ENCODE peak calls at places on chromosomes 1 and 21, in seven cellular contexts. L is OCI-LY7; F is osteocyte; C is gastrocnemius medialis; V is brain microvascular endothelial cell; A is activated T-helper 1 cell treated with Interleukin-2 at 50 U/mL for 16 hours; Z is stimulated activated CD4-positive, alpha-beta T cell treated with anti-CD3 and anti-CD28 coated beads, Interleukin-2, amount 100 ng/mL, for 48 hours. B is an unnamed sample.

GRCh38 chr1:152745289-152745704 is 12.5 kb upstream of the KPRP start:
- DNase-seq in L (peak), F (no peak), C (no peak), V (no peak), A (no peak), Z (no peak), B (no peak)

GRCh38 chr21:43362306-43362927 is 64.5 kb downstream of the SIK1 start:
- DNase-seq in L (peak), F (no peak), C (peak), V (peak), A (peak), Z (peak), B (peak)

GRCh38 chr1:112298558-112298957 is 97.5 kb upstream of the CTTNBP2NL start:
- DNase-seq in L (peak), F (no peak), C (no peak), V (peak), A (no peak), Z (peak), B (peak)

GRCh38 chr1:21926814-21927530 is 10.1 kb downstream of the HSPG2 start:
- DNase-seq in L (no peak), F (no peak), C (peak), V (no peak), A (no peak), Z (no peak), B (no peak)

GRCh38 chr1:97603776-97604175 is 317.1 kb downstream of the DPYD start:
- DNase-seq in L (no peak), F (no peak), C (no peak), V (no peak), A (no peak), Z (no peak), B (peak)

GRCh38 chr1:227934476-227935313 is 13.0 kb downstream of the WNT9A start:
- DNase-seq in L (no peak), F (no peak), C (peak), V (peak), A (no peak), Z (peak), B (peak)

GRCh38 chr1:222064388-222065201 is 322.7 kb upstream of the DUSP10 start:
- DNase-seq in L (no peak), F (no peak), C (no peak), V (peak), A (no peak), Z (no peak), B (peak)

GRCh38 chr1:170592591-170593111 is 60.7 kb downstream of the GORAB start:
- DNase-seq in L (no peak), F (no peak), C (no peak), V (no peak), A (no peak), Z (no peak), B (no peak)

GRCh38 chr1:12636098-12636950 is 7.6 kb upstream of the AADACL4 start:
- DNase-seq in L (no peak), F (no peak), C (peak), V (peak), A (no peak), Z (no peak), B (peak)

GRCh38 chr1:55932402-55932801 is 647.0 kb downstream of the PLPP3 start:
- DNase-seq in L (no peak), F (no peak), C (no peak), V (no peak), A (no peak), Z (no peak), B (no peak)

GRCh38 chr1:179168526-179168925 is 61.0 kb downstream of the ABL2 start:
- DNase-seq in L (no peak), F (no peak), C (no peak), V (no peak), A (no peak), Z (no peak), B (no peak)

GRCh38 chr1:2324553-2325366 is 66.6 kb downstream of the MORN1 start:
- DNase-seq in L (no peak), F (no peak), C (no peak), V (no peak), A (no peak), Z (no peak), B (no peak)

GRCh38 chr1:234731371-234732085 is 121.5 kb upstream of the IRF2BP2 start:
- DNase-seq in L (no peak), F (no peak), C (no peak), V (peak), A (no peak), Z (peak), B (peak)

GRCh38 chr1:64826991-64827390 is 82.1 kb downstream of the RAVER2 start:
- DNase-seq in L (no peak), F (no peak), C (no peak), V (peak), A (no peak), Z (no peak), B (no peak)

GRCh38 chr1:204295666-204296065 is 64.1 kb downstream of the PLEKHA6 start:
- DNase-seq in L (no peak), F (no peak), C (no peak), V (no peak), A (no peak), Z (no peak), B (no peak)

GRCh38 chr1:1264868-1265272 is 8.8 kb downstream of the UBE2J2 start:
- DNase-seq in L (no peak), F (peak), C (no peak), V (peak), A (no peak), Z (no peak), B (peak)

GRCh38 chr1:202160377-202160940 is at the start of gene PTPN7:
- DNase-seq in L (peak), F (no peak), C (no peak), V (no peak), A (peak), Z (peak), B (no peak)

GRCh38 chr1:204406621-204407020 is 5.0 kb downstream of the PPP1R15B start:
- DNase-seq in L (no peak), F (peak), C (no peak), V (no peak), A (no peak), Z (no peak), B (no peak)

GRCh38 chr1:86154581-86155060 is 2.0 kb downstream of the COL24A1 start:
- DNase-seq in L (no peak), F (peak), C (no peak), V (no peak), A (no peak), Z (no peak), B (no peak)

GRCh38 chr1:241847540-241847795 is 536 bp upstream of the EXO1 start:
- DNase-seq in L (no peak), F (no peak), C (no peak), V (no peak), A (no peak), Z (no peak), B (no peak)

GRCh38 chr1:99965646-99966375 is 4.0 kb upstream of the SLC35A3 start:
- DNase-seq in L (no peak), F (no peak), C (no peak), V (no peak), A (no peak), Z (no peak), B (no peak)

GRCh38 chr1:39955547-39956539 is 898 bp downstream of the MFSD2A start:
- DNase-seq in L (peak), F (no peak), C (no peak), V (peak), A (peak), Z (peak), B (peak)

GRCh38 chr1:212188599-212189351 is 96.4 kb upstream of the PPP2R5A start:
- DNase-seq in L (no peak), F (no peak), C (no peak), V (no peak), A (no peak), Z (no peak), B (no peak)

GRCh38 chr1:4020411-4020810 is 120.3 kb upstream of the C1orf174 start:
- DNase-seq in L (no peak), F (no peak), C (no peak), V (no peak), A (no peak), Z (no peak), B (no peak)

GRCh38 chr1:182703539-182703938 is 19.2 kb upstream of the RGS8 start:
- DNase-seq in L (no peak), F (no peak), C (no peak), V (no peak), A (no peak), Z (no peak), B (no peak)

GRCh38 chr21:46142581-46143473 is 12.6 kb downstream of the FTCD start:
- DNase-seq in L (no peak), F (no peak), C (no peak), V (no peak), A (no peak), Z (no peak), B (no peak)

GRCh38 chr1:78447096-78447495 is 43.7 kb upstream of the PTGFR start:
- DNase-seq in L (no peak), F (no peak), C (no peak), V (no peak), A (no peak), Z (no peak), B (peak)

GRCh38 chr1:226562989-226563388 is 14.4 kb downstream of the STUM start:
- DNase-seq in L (no peak), F (no peak), C (no peak), V (no peak), A (no peak), Z (no peak), B (no peak)

GRCh38 chr1:235327559-235328270 is at the start of gene ARID4B:
- DNase-seq in L (no peak), F (no peak), C (no peak), V (no peak), A (no peak), Z (no peak), B (no peak)

GRCh38 chr1:2789986-2790581 is 11.4 kb downstream of the TTC34 start:
- DNase-seq in L (no peak), F (peak), C (no peak), V (no peak), A (no peak), Z (no peak), B (no peak)

B was measured in cardiac fibroblast.